ENCODE peak calls at places on chromosomes 1 and 21, in six cellular contexts. B, A, E, G, J and N are unnamed samples.

GRCh38 chr1:55912438-55912837 is 666.9 kb downstream of the PLPP3 start:
- DNase-seq in B (no peak), A (no peak), E (no peak), G (no peak), J (no peak), N (no peak)

GRCh38 chr1:202627841-202628565 is 82.3 kb downstream of the SYT2 start:
- DNase-seq in B (no peak), A (no peak), E (no peak), G (no peak), J (no peak), N (no peak)

GRCh38 chr1:230834292-230834691 is 34.0 kb downstream of the C1orf198 start:
- DNase-seq in B (no peak), A (no peak), E (no peak), G (no peak), J (no peak), N (no peak)

GRCh38 chr1:240999826-241000225 is 357.2 kb downstream of the RGS7 start:
- DNase-seq in B (no peak), A (no peak), E (no peak), G (no peak), J (no peak), N (no peak)

GRCh38 chr1:178047403-178048093 is 46.4 kb upstream of the RASAL2 start:
- DNase-seq in B (no peak), A (no peak), E (no peak), G (no peak), J (no peak), N (no peak)

GRCh38 chr1:198788561-198789064 is 149.8 kb downstream of the PTPRC start:
- DNase-seq in B (no peak), A (peak), E (peak), G (peak), J (no peak), N (no peak)

GRCh38 chr1:109639841-109640184 is 16.1 kb upstream of the GSTM4 start:
- DNase-seq in B (no peak), A (no peak), E (no peak), G (no peak), J (no peak), N (no peak)

GRCh38 chr1:190067592-190067991 is 410.1 kb downstream of the BRINP3 start:
- DNase-seq in B (no peak), A (peak), E (no peak), G (peak), J (no peak), N (no peak)

GRCh38 chr1:199463521-199464127 is 563.9 kb upstream of the NR5A2 start:
- DNase-seq in B (no peak), A (peak), E (no peak), G (peak), J (peak), N (peak)

GRCh38 chr1:19824541-19824940 is 9.5 kb upstream of the RNF186 start:
- DNase-seq in B (no peak), A (peak), E (no peak), G (no peak), J (no peak), N (no peak)

GRCh38 chr1:38831753-38832734 is 27.5 kb downstream of the RRAGC start:
- DNase-seq in B (no peak), A (peak), E (no peak), G (no peak), J (no peak), N (no peak)

GRCh38 chr1:11354893-11355593 is 82.0 kb downstream of the UBIAD1 start:
- DNase-seq in B (no peak), A (no peak), E (peak), G (no peak), J (no peak), N (no peak)

GRCh38 chr1:239795289-239795688 is 296.4 kb upstream of the FMN2 start:
- DNase-seq in B (no peak), A (no peak), E (no peak), G (no peak), J (no peak), N (no peak)

GRCh38 chr1:119367332-119368124 is 1.1 kb upstream of the HAO2 start:
- DNase-seq in B (no peak), A (peak), E (peak), G (peak), J (peak), N (peak)

GRCh38 chr1:35883681-35884155 is 709 bp downstream of the AGO1 start:
- DNase-seq in B (peak), A (peak), E (no peak), G (no peak), J (no peak), N (peak)

GRCh38 chr21:17667256-17667655 is 54.6 kb upstream of the BTG3 start:
- DNase-seq in B (no peak), A (peak), E (no peak), G (no peak), J (no peak), N (no peak)

GRCh38 chr1:215250913-215251312 is 168.4 kb downstream of the KCNK2 start:
- DNase-seq in B (no peak), A (no peak), E (no peak), G (no peak), J (no peak), N (no peak)

GRCh38 chr1:4761324-4761723 is 106.9 kb downstream of the AJAP1 start:
- DNase-seq in B (no peak), A (no peak), E (no peak), G (no peak), J (no peak), N (no peak)

GRCh38 chr21:44958471-44959191 is 18.8 kb downstream of the SLX9 start:
- DNase-seq in B (no peak), A (peak), E (peak), G (peak), J (peak), N (peak)

GRCh38 chr1:97603776-97604175 is 317.1 kb downstream of the DPYD start:
- DNase-seq in B (no peak), A (no peak), E (peak), G (peak), J (peak), N (no peak)

GRCh38 chr1:90402893-90403849 is 313.9 kb downstream of the BARHL2 start:
- DNase-seq in B (no peak), A (peak), E (no peak), G (peak), J (peak), N (peak)

GRCh38 chr1:7859406-7859805 is 6.5 kb upstream of the UTS2 start:
- DNase-seq in B (no peak), A (no peak), E (no peak), G (no peak), J (no peak), N (no peak)

GRCh38 chr1:102628008-102628736 is 480.1 kb downstream of the COL11A1 start:
- DNase-seq in B (no peak), A (no peak), E (peak), G (no peak), J (no peak), N (no peak)

GRCh38 chr1:48109390-48110009 is 112.3 kb upstream of the TRABD2B start:
- DNase-seq in B (no peak), A (peak), E (peak), G (peak), J (peak), N (peak)

GRCh38 chr1:168097921-168098528 is 38.7 kb downstream of the GPR161 start:
- DNase-seq in B (no peak), A (no peak), E (no peak), G (no peak), J (no peak), N (no peak)